ENCODE peak calls at places on chromosomes 13 and 19, in seven cellular contexts. One of them, this sample, is unnamed.

GRCh38 chr13:36453518-36453917 is 21.2 kb downstream of the CCNA1 start:
- DNase-seq in tibial artery: no peak
- DNase-seq in HL-60: peak; percentile 39
- DNase-seq in ascending aorta: no peak
- DNase-seq in MM.1S: peak; percentile 10
- DNase-seq in body of pancreas: no peak
- DNase-seq in foreskin fibroblast: peak; percentile 32
- DNase-seq in this sample: peak; percentile 48

GRCh38 chr13:109746364-109746763 is 40.0 kb downstream of the IRS2 start:
- DNase-seq in tibial artery: no peak
- DNase-seq in HL-60: no peak
- DNase-seq in ascending aorta: no peak
- DNase-seq in MM.1S: no peak
- DNase-seq in body of pancreas: no peak
- DNase-seq in foreskin fibroblast: no peak
- DNase-seq in this sample: no peak

GRCh38 chr13:99959538-99960230 is 11.9 kb downstream of the ZIC5 start:
- DNase-seq in tibial artery: no peak
- DNase-seq in HL-60: no peak
- DNase-seq in ascending aorta: no peak
- DNase-seq in MM.1S: peak; percentile 41
- DNase-seq in body of pancreas: no peak
- DNase-seq in foreskin fibroblast: peak; percentile 45
- DNase-seq in this sample: peak; percentile 19

GRCh38 chr13:83634601-83635000 is 247.7 kb downstream of the SLITRK1 start:
- DNase-seq in tibial artery: no peak
- DNase-seq in HL-60: no peak
- DNase-seq in ascending aorta: no peak
- DNase-seq in MM.1S: no peak
- DNase-seq in body of pancreas: no peak
- DNase-seq in foreskin fibroblast: no peak
- DNase-seq in this sample: no peak

GRCh38 chr19:2167896-2168618 is 4.3 kb downstream of the DOT1L start:
- DNase-seq in tibial artery: peak; percentile 83
- DNase-seq in HL-60: peak; percentile 89
- DNase-seq in ascending aorta: peak; percentile 63
- DNase-seq in MM.1S: no peak
- DNase-seq in body of pancreas: peak; percentile 81
- DNase-seq in foreskin fibroblast: peak; percentile 90
- DNase-seq in this sample: peak; percentile 55

GRCh38 chr19:35476149-35476548 is 14.1 kb downstream of the KRTDAP start:
- DNase-seq in tibial artery: no peak
- DNase-seq in HL-60: no peak
- DNase-seq in ascending aorta: no peak
- DNase-seq in MM.1S: no peak
- DNase-seq in body of pancreas: no peak
- DNase-seq in foreskin fibroblast: no peak
- DNase-seq in this sample: no peak

GRCh38 chr19:53812335-53812734 is 11.8 kb downstream of the NLRP12 start:
- DNase-seq in tibial artery: no peak
- DNase-seq in HL-60: no peak
- DNase-seq in ascending aorta: no peak
- DNase-seq in MM.1S: no peak
- DNase-seq in body of pancreas: no peak
- DNase-seq in foreskin fibroblast: no peak
- DNase-seq in this sample: no peak

GRCh38 chr19:52778811-52779210 is 7.8 kb downstream of the ZNF600 start:
- DNase-seq in tibial artery: no peak
- DNase-seq in HL-60: no peak
- DNase-seq in ascending aorta: no peak
- DNase-seq in MM.1S: no peak
- DNase-seq in body of pancreas: no peak
- DNase-seq in foreskin fibroblast: no peak
- DNase-seq in this sample: no peak

GRCh38 chr19:15260939-15261338 is 28.7 kb upstream of the EPHX3 start:
- DNase-seq in tibial artery: no peak
- DNase-seq in HL-60: no peak
- DNase-seq in ascending aorta: no peak
- DNase-seq in MM.1S: no peak
- DNase-seq in body of pancreas: no peak
- DNase-seq in foreskin fibroblast: peak; percentile 30
- DNase-seq in this sample: no peak

GRCh38 chr19:7887408-7888144 is 734 bp upstream of the LRRC8E start:
- DNase-seq in tibial artery: no peak
- DNase-seq in HL-60: no peak
- DNase-seq in ascending aorta: no peak
- DNase-seq in MM.1S: no peak
- DNase-seq in body of pancreas: no peak
- DNase-seq in foreskin fibroblast: no peak
- DNase-seq in this sample: no peak

GRCh38 chr19:11159598-11160001 is 4.0 kb upstream of the SPC24 start:
- DNase-seq in tibial artery: peak; percentile 78
- DNase-seq in HL-60: no peak
- DNase-seq in ascending aorta: no peak
- DNase-seq in MM.1S: no peak
- DNase-seq in body of pancreas: no peak
- DNase-seq in foreskin fibroblast: peak; percentile 54
- DNase-seq in this sample: no peak

GRCh38 chr19:41328157-41328817 is 18.3 kb downstream of the CCDC97 start:
- DNase-seq in tibial artery: peak; percentile 34
- DNase-seq in HL-60: no peak
- DNase-seq in ascending aorta: no peak
- DNase-seq in MM.1S: peak; percentile 36
- DNase-seq in body of pancreas: peak; percentile 43
- DNase-seq in foreskin fibroblast: peak; percentile 15
- DNase-seq in this sample: no peak

GRCh38 chr13:41513600-41513999 is 56.2 kb downstream of the RGCC start:
- DNase-seq in tibial artery: no peak
- DNase-seq in HL-60: no peak
- DNase-seq in ascending aorta: no peak
- DNase-seq in MM.1S: no peak
- DNase-seq in body of pancreas: no peak
- DNase-seq in foreskin fibroblast: no peak
- DNase-seq in this sample: no peak

GRCh38 chr13:111343186-111343805 is 22.9 kb downstream of the TEX29 start:
- DNase-seq in tibial artery: no peak
- DNase-seq in HL-60: no peak
- DNase-seq in ascending aorta: no peak
- DNase-seq in MM.1S: no peak
- DNase-seq in body of pancreas: no peak
- DNase-seq in foreskin fibroblast: no peak
- DNase-seq in this sample: no peak

GRCh38 chr19:54333586-54334298 is 5.2 kb downstream of the LILRA4 start:
- DNase-seq in tibial artery: no peak
- DNase-seq in HL-60: no peak
- DNase-seq in ascending aorta: no peak
- DNase-seq in MM.1S: no peak
- DNase-seq in body of pancreas: no peak
- DNase-seq in foreskin fibroblast: no peak
- DNase-seq in this sample: no peak

GRCh38 chr13:36096411-36097184 is 34.6 kb downstream of the DCLK1 start:
- DNase-seq in tibial artery: no peak
- DNase-seq in HL-60: no peak
- DNase-seq in ascending aorta: no peak
- DNase-seq in MM.1S: no peak
- DNase-seq in body of pancreas: no peak
- DNase-seq in foreskin fibroblast: peak; percentile 51
- DNase-seq in this sample: peak; percentile 60

GRCh38 chr13:50309200-50309848 is 294.1 kb downstream of the KCNRG start:
- DNase-seq in tibial artery: no peak
- DNase-seq in HL-60: no peak
- DNase-seq in ascending aorta: no peak
- DNase-seq in MM.1S: no peak
- DNase-seq in body of pancreas: no peak
- DNase-seq in foreskin fibroblast: no peak
- DNase-seq in this sample: peak; percentile 43

GRCh38 chr13:46386426-46386995 is 541 bp downstream of the RUBCNL start:
- DNase-seq in tibial artery: no peak
- DNase-seq in HL-60: no peak
- DNase-seq in ascending aorta: no peak
- DNase-seq in MM.1S: no peak
- DNase-seq in body of pancreas: no peak
- DNase-seq in foreskin fibroblast: peak; percentile 51
- DNase-seq in this sample: no peak

GRCh38 chr13:77389617-77389984 is 62.7 kb upstream of the MYCBP2 start:
- DNase-seq in tibial artery: no peak
- DNase-seq in HL-60: no peak
- DNase-seq in ascending aorta: no peak
- DNase-seq in MM.1S: no peak
- DNase-seq in body of pancreas: no peak
- DNase-seq in foreskin fibroblast: no peak
- DNase-seq in this sample: no peak

DNA sequence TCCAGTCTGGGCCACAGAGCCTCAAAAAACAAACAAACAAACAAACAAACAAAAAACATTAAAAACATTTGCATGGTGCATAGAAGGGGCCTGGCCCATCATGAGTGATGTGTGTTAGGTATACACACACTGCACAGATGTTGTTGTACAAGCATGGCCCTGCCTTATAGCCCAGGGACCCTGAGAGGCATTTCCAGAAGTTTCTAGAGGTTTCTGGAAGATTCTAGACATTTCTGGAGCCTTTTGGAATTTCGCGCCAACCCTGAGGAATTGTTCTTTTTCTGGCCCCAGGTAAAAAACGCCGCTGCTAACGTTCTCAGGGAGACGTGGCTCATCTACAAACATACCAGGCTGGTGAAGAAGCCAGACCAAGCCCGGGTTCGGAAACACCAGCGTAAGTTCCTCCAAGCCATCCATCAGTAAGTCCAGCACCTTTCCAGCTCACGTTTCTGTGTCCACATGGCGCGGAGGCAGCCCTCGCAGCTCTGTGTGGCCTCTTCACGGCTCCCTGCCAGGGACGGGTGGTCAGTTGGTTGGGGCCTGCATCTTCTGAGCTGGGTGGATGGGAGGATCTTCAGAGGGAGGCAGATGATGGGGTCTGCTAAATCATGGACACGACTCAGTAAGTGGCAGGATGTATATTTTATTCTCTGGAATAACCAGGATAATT is 18.4 kb upstream of the ARRDC2 start:
- DNase-seq in tibial artery: no peak
- DNase-seq in HL-60: no peak
- DNase-seq in ascending aorta: no peak
- DNase-seq in MM.1S: no peak
- DNase-seq in body of pancreas: no peak
- DNase-seq in foreskin fibroblast: no peak
- DNase-seq in this sample: no peak
- TF ChIP-seq CTCF in tibial artery: no peak
- TF ChIP-seq CTCF in HL-60: no peak
- TF ChIP-seq CTCF in ascending aorta: no peak
- TF ChIP-seq CTCF in MM.1S: no peak
- TF ChIP-seq CTCF in body of pancreas: no peak
- TF ChIP-seq CTCF in foreskin fibroblast: no peak
- TF ChIP-seq CTCF in this sample: no peak

DNA sequence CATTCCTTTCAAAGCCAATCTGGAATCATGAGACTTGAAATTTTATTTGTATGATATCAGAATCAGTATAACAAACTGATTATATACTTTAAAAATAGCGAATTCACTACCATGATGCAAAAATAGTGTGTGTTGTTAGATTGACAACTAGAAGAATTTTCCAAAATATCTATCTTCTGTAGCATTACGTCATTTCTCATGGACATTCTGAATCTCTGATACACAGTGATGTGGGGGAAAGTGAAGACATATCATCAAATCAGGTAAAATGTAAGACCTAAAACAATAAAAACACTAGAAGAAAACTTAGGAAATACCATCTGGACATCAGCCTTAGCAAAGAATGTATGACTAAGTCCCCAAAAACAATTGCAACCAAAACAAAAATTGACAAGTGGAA is 1292.0 kb upstream of the PCDH9 start:
- DNase-seq in tibial artery: no peak
- DNase-seq in HL-60: no peak
- DNase-seq in ascending aorta: no peak
- DNase-seq in MM.1S: no peak
- DNase-seq in body of pancreas: no peak
- DNase-seq in foreskin fibroblast: no peak
- DNase-seq in this sample: no peak
- H3K4me3 ChIP-seq in tibial artery: no peak overlapping the region
- H3K4me3 ChIP-seq in HL-60: no peak overlapping the region
- H3K4me3 ChIP-seq in ascending aorta: no peak overlapping the region
- H3K4me3 ChIP-seq in MM.1S: no peak overlapping the region
- H3K4me3 ChIP-seq in body of pancreas: no peak overlapping the region
- H3K4me3 ChIP-seq in foreskin fibroblast: no peak overlapping the region
- H3K4me3 ChIP-seq in this sample: no peak overlapping the region

DNA sequence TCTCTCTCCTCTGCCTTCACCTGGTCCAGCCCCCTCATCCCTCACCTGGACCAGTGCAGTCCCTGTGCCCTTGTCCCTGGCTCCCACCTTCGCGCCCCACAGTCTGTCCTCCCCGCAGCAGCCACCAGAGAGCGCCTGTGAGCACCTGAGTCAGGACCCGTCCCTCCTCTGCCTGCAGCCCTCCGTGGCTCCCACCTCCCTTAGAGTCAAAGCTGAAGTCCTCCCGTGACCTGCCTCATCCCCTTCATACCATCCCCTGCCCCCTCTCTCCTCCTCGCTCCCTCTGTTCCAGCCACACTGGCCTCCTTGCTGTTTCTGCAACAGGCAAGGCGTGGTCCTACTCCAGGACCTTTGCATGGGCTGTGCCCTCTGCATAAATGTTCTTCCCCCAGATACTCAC is 10.3 kb downstream of the CELF5 start:
- DNase-seq in tibial artery: no peak
- DNase-seq in HL-60: no peak
- DNase-seq in ascending aorta: no peak
- DNase-seq in MM.1S: no peak
- DNase-seq in body of pancreas: no peak
- DNase-seq in foreskin fibroblast: no peak
- DNase-seq in this sample: no peak
- TF ChIP-seq CTCF in tibial artery: no peak
- TF ChIP-seq CTCF in HL-60: peak; percentile 2
- TF ChIP-seq CTCF in ascending aorta: no peak
- TF ChIP-seq CTCF in MM.1S: peak; percentile 45
- TF ChIP-seq CTCF in body of pancreas: no peak
- TF ChIP-seq CTCF in foreskin fibroblast: no peak
- TF ChIP-seq CTCF in this sample: peak; percentile 24

GRCh38 chr13:20782116-20782708 is 8.5 kb upstream of the EEF1AKMT1 start:
- DNase-seq in tibial artery: no peak
- DNase-seq in HL-60: no peak
- DNase-seq in ascending aorta: no peak
- DNase-seq in MM.1S: peak; percentile 68
- DNase-seq in body of pancreas: no peak
- DNase-seq in foreskin fibroblast: no peak
- DNase-seq in this sample: no peak
- H3K4me3 ChIP-seq in tibial artery: no peak overlapping the region
- H3K4me3 ChIP-seq in HL-60: no peak overlapping the region
- H3K4me3 ChIP-seq in ascending aorta: no peak overlapping the region
- H3K4me3 ChIP-seq in MM.1S: no peak overlapping the region
- H3K4me3 ChIP-seq in body of pancreas: no peak overlapping the region
- H3K4me3 ChIP-seq in foreskin fibroblast: no peak overlapping the region
- H3K4me3 ChIP-seq in this sample: no peak overlapping the region